ENCODE peak calls at places on chromosomes 5 and 9, in seven cellular contexts. U is GM12891, E is K562, G is SK-N-SH, H is H1, I is GM12878, L is HepG2. K is an unnamed sample.
A peak's percentile ranks its signal among the peaks of the same experiment; 100 is the strongest.

GRCh38 chr9:31144614-31145013 is 1239.8 kb upstream of the ACO1 start:
- DNase-seq in U (no peak), E (no peak), G (no peak), H (no peak), I (no peak), L (no peak), K (no peak)

GRCh38 chr5:168301593-168302388 is 10.3 kb downstream of the WWC1 start:
- DNase-seq in U (no peak), E (no peak), G (no peak), H (no peak), I (no peak), L (no peak), K (no peak)

GRCh38 chr5:78601622-78602314 is 46.8 kb downstream of the LHFPL2 start:
- DNase-seq in U (no peak), E (no peak), G (no peak), H (no peak), I (no peak), L (peak; percentile 56), K (no peak)

GRCh38 chr9:23342296-23342695 is 483.7 kb downstream of the ELAVL2 start:
- DNase-seq in U (no peak), E (no peak), G (no peak), H (no peak), I (no peak), L (peak; percentile 69), K (no peak)

GRCh38 chr9:98147582-98147981 is 28.6 kb upstream of the TRIM14 start:
- DNase-seq in U (no peak), E (no peak), G (no peak), H (no peak), I (no peak), L (no peak), K (no peak)

GRCh38 chr9:35940474-35941467 is 17.2 kb downstream of the OR2S2 start:
- DNase-seq in U (no peak), E (no peak), G (no peak), H (no peak), I (no peak), L (no peak), K (no peak)

GRCh38 chr5:73137575-73138530 is 17.5 kb downstream of the TMEM171 start:
- DNase-seq in U (no peak), E (no peak), G (no peak), H (no peak), I (no peak), L (no peak), K (no peak)

GRCh38 chr5:142108432-142109355 is at the start of gene NDFIP1:
- DNase-seq in U (peak; percentile 59), E (peak; percentile 84), G (peak; percentile 93), H (peak; percentile 27), I (no peak), L (peak; percentile 54), K (peak; percentile 54)

GRCh38 chr9:73402081-73403028 is 250.7 kb downstream of the ANXA1 start:
- DNase-seq in U (no peak), E (no peak), G (no peak), H (no peak), I (no peak), L (no peak), K (no peak)

GRCh38 chr5:78753093-78753531 is 104.5 kb upstream of the LHFPL2 start:
- DNase-seq in U (no peak), E (no peak), G (no peak), H (no peak), I (no peak), L (no peak), K (no peak)

GRCh38 chr5:96340357-96340756 is 92.7 kb downstream of the PCSK1 start:
- DNase-seq in U (no peak), E (no peak), G (no peak), H (no peak), I (no peak), L (no peak), K (no peak)

GRCh38 chr5:109411627-109412026 is 1.9 kb upstream of the PJA2 start:
- DNase-seq in U (no peak), E (peak; percentile 25), G (no peak), H (no peak), I (no peak), L (no peak), K (no peak)

GRCh38 chr9:86351897-86352296 is 2.3 kb downstream of the TUT7 start:
- DNase-seq in U (no peak), E (no peak), G (no peak), H (no peak), I (no peak), L (no peak), K (no peak)

GRCh38 chr5:117701067-117701466 is 1126.4 kb upstream of the SEMA6A start:
- DNase-seq in U (no peak), E (no peak), G (no peak), H (no peak), I (no peak), L (no peak), K (no peak)

DNA sequence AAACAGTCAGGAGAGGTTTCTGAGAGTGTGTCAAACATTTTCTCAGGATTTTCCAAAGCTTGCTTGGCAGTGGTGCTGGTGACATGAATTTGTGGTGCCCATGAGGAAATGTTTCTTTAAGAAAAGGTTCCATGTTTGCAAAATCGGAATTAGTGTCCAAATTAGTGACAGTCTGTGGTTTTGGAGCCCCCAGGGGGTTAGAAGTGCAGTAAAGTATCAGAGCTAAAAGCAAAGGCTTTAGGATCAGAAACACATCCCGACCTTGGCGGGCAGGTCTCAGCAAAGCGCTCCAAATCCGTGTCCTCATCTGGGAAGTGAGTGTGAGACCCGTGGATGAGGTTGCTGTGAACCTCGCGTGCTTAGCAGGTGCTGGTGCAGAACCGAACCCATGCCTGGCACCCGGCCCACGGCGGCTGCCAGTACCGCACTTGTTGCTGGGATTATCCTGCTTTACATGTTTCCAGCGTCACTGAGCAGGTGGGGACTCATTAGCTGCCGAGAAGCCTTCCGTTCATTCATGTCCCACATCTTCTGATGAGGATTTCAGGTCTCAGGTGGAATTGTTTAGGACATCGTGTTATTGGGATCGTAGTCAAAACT is 70.8 kb upstream of the COL5A1 start:
- DNase-seq in U (no peak), E (no peak), G (no peak), H (no peak), I (no peak), L (no peak), K (no peak)
- TF ChIP-seq TAF1 in U (no peak), E (no peak), G (no peak), H (no peak), I (no peak), L (no peak), K (no peak)

GRCh38 chr5:50666261-50667078 is at the start of gene PARP8:
- DNase-seq in U (peak; percentile 34), E (no peak), G (peak; percentile 83), H (no peak), I (no peak), L (no peak), K (peak; percentile 34)

GRCh38 chr5:50667079-50667652 is 729 bp downstream of the PARP8 start:
- DNase-seq in U (no peak), E (no peak), G (peak; percentile 80), H (no peak), I (no peak), L (no peak), K (no peak)

GRCh38 chr5:50663636-50664035 is 2.8 kb upstream of the PARP8 start:
- DNase-seq in U (no peak), E (no peak), G (no peak), H (no peak), I (no peak), L (no peak), K (no peak)

GRCh38 chr5:50665091-50665490 is 1.3 kb upstream of the PARP8 start:
- DNase-seq in U (no peak), E (no peak), G (no peak), H (no peak), I (no peak), L (no peak), K (no peak)

DNA sequence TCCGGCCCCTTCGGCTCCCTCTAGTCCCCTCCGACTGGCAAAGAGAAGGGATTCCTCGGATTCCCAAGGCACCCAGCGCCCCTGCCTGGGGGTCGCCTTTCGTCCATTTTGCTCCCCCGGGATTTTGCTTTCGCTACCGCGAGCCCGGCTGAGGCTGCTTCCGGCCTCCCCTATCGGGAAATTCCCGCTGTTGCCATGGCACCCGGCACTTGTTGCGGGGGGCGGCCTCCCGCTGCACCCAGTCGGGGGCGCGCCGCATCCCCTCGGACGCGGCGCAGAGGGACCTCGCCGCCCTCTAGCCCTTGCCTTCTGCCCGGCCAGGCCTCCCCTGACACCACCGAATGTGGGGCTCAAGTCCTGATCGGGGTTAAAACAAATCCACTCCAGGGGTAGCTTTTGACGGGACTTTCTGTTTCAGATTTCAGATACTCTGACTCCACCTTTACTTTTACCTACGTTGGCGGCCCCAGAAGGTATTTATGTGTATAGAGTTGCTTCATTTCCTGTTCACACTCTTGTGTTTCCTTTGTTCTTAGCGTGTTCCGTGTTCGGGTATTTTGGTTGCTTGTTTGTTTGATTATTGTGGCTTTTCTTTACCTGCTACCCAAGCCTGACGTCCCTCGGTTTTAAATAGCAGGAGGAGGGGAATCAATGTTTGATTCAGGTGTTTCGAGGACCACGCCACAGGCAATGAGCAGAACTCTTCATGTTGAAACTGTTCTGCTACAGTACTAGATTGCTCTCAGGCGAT is 1.4 kb downstream of the PARP8 start:
- DNase-seq in U (peak; percentile 39), E (no peak), G (peak; percentile 82), H (peak; percentile 36), I (peak; percentile 55), L (no peak), K (peak; percentile 27)
- TF ChIP-seq POLR2AphosphoS5 in U (peak; percentile 56), E (no peak), G (no peak), H (no peak), I (peak; percentile 66), L (no peak), K (peak; percentile 25)

DNA sequence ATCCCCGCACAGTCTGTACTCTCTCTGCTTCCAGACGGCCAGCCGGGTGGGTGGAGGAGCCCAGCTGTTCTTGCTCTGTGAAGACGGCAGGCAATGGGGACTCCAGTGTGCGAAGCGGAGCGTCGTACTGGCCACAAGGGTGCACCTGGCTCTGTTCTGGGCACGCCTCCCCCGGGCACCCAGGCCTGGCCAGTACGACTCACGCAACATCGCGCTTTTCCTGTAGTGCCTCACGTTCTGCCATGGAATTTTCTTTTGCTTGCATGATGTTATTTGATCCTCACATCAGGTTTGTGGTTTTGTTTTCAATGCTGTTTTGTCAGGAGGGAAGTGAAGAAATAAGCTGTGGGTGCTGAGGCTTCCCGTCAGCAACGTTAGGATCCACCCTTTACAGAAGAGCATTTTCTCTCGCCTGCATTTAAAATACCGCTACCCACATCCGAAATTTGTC is 311.7 kb downstream of the TRIM36 start:
- DNase-seq in U (no peak), E (no peak), G (no peak), H (no peak), I (no peak), L (no peak), K (no peak)
- TF ChIP-seq TAF1 in U (no peak), E (no peak), G (no peak), H (no peak), I (no peak), L (no peak), K (no peak)

DNA sequence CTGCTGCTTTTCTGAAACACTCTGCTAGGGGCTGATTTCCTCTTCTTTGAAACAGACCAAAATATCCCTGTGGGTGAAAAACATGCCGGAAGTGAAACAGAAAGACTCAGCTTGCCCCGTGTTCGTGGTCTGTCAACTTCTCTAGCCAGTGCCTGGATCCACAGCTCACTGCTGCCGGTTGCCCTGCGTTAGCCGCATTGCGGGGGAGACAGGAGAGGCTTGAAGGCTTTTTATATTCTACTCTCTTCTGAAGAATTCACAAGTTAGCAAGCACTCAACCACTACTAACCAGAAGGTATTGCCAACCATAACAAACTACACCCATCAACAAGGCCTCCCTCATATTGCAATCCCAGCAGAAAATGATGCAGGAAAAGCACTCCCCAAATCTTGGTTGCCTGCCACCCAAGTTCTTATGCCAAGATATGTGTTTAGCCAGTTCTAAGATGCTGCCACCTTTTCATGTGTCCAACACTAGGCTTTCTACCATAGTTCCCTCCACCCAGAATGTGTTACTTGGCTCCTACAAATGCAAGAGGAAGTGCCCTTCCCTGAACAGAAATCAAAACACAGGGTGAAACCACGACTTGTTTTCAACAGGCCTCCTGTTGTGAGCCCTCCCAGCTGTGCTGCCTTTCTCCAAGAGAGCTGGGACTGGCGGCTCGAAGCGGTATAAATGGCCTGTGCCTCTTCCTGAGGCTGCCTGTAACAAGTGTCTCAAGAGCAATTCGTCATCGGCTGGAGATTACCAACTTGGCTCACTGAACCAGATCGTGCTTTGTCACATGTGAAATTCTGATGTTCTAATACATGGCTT is 128.9 kb downstream of the SNX18 start:
- DNase-seq in U (peak; percentile 49), E (no peak), G (no peak), H (peak; percentile 15), I (peak; percentile 48), L (no peak), K (peak; percentile 36)
- TF ChIP-seq POLR2AphosphoS5 in U (no peak), E (no peak), G (no peak), H (no peak), I (no peak), L (no peak), K (no peak)